ENCODE peak calls at places on chromosome 22, in six cellular contexts. R is GM12878, V is endothelial cell of umbilical vein, I is A549, Q is HepG2, K is K562. F is an unnamed sample.

GRCh38 chr22:37176464-37177061 is 11.5 kb downstream of the C1QTNF6 start:
- DNase-seq in R (no peak), V (peak), I (no peak), Q (no peak), K (no peak), F (peak)

GRCh38 chr22:50138036-50138435 is 32.5 kb upstream of the PANX2 start:
- DNase-seq in R (no peak), V (no peak), I (no peak), Q (no peak), K (no peak), F (no peak)

GRCh38 chr22:17164392-17165024 is 5.4 kb upstream of the HDHD5 start:
- DNase-seq in R (no peak), V (no peak), I (peak), Q (no peak), K (no peak), F (no peak)

GRCh38 chr22:30591588-30592359 is at the start of gene PES1:
- DNase-seq in R (peak), V (peak), I (peak), Q (peak), K (peak), F (peak)

GRCh38 chr22:49203091-49203862 is 624.4 kb downstream of the BRD1 start:
- DNase-seq in R (no peak), V (no peak), I (no peak), Q (no peak), K (no peak), F (no peak)

GRCh38 chr22:46547179-46547882 is 9.9 kb upstream of the CELSR1 start:
- DNase-seq in R (no peak), V (peak), I (no peak), Q (no peak), K (no peak), F (no peak)

GRCh38 chr22:49499433-49500075 is 328.1 kb downstream of the BRD1 start:
- DNase-seq in R (no peak), V (no peak), I (no peak), Q (no peak), K (no peak), F (no peak)

GRCh38 chr22:46025225-46025972 is 48.4 kb upstream of the WNT7B start:
- DNase-seq in R (no peak), V (no peak), I (no peak), Q (no peak), K (no peak), F (no peak)

GRCh38 chr22:22881116-22882032 is 6.2 kb upstream of the IGLL5 start:
- DNase-seq in R (no peak), V (no peak), I (no peak), Q (no peak), K (no peak), F (no peak)
- TF ChIP-seq MYC in R (no peak), V (no peak), I (no peak), Q (no peak), K (no peak), F (no peak)

GRCh38 chr22:41286639-41287091 is 678 bp upstream of the RANGAP1 start:
- DNase-seq in R (peak), V (no peak), I (no peak), Q (peak), K (peak), F (peak)

GRCh38 chr22:41284465-41284864 is 1.5 kb downstream of the RANGAP1 start:
- DNase-seq in R (no peak), V (no peak), I (no peak), Q (no peak), K (no peak), F (no peak)

GRCh38 chr22:41288245-41288946 is 2.4 kb upstream of the RANGAP1 start:
- DNase-seq in R (no peak), V (peak), I (peak), Q (peak), K (no peak), F (no peak)

GRCh38 chr22:41285441-41285819 is 557 bp downstream of the RANGAP1 start:
- DNase-seq in R (no peak), V (peak), I (no peak), Q (peak), K (peak), F (peak)

GRCh38 chr22:41285820-41286638 is at the start of gene RANGAP1:
- DNase-seq in R (peak), V (peak), I (peak), Q (peak), K (peak), F (peak)
- TF ChIP-seq CTCF in R (no peak), V (no peak), I (no peak), Q (peak), K (peak), F (no peak)

GRCh38 chr22:40414838-40415505 is 44.6 kb downstream of the SGSM3 start:
- DNase-seq in R (no peak), V (no peak), I (no peak), Q (no peak), K (no peak), F (no peak)
- TF ChIP-seq MYC in R (no peak), V (no peak), I (no peak), Q (no peak), K (no peak), F (no peak)

GRCh38 chr22:19705181-19705934 is 8.9 kb upstream of the SEPTIN5 start:
- DNase-seq in R (no peak), V (no peak), I (no peak), Q (no peak), K (peak), F (no peak)
- TF ChIP-seq CTCF in R (no peak), V (no peak), I (no peak), Q (peak), K (peak), F (peak)

GRCh38 chr22:27456696-27457503 is 344.7 kb downstream of the MN1 start:
- DNase-seq in R (no peak), V (peak), I (peak), Q (no peak), K (no peak), F (no peak)
- TF ChIP-seq MYC in R (no peak), V (no peak), I (no peak), Q (no peak), K (no peak), F (no peak)

DNA sequence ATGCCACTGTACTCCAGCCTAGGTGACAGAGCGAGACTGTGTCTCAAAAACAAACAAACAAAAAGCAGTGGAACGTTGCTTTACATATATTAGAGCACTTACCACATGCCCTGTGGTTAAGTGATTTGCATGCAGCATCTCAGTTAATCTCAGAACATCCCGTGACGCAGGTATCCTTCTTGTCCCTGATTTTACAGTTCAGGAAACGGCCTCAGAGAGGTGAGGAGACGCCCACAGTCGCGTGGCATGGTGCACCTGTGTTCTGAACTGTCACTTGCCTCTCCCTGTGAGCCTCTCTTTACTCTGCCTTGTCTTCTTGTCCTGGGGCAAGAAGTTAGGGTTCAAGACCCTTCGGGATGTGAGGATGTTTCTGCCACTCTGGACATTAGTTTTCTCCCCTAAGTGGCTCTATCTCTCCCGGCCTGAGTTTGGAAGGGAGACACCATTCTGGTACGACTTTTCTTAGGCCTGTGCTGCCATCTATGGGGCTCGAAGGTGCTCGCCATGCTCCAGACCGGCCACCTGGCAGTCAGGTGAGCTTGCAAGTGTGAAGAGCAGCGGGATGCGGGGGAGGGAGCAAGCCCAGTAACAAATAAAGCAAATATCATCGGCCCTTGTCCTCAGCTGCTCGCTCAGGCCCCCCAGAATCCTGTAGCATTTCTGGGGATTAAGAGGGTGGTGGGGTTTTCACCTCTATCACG is 25.6 kb downstream of the YWHAH start:
- DNase-seq in R (no peak), V (peak), I (peak), Q (peak), K (peak), F (peak)
- TF ChIP-seq CTCF in R (peak), V (peak), I (peak), Q (peak), K (peak), F (peak)

DNA sequence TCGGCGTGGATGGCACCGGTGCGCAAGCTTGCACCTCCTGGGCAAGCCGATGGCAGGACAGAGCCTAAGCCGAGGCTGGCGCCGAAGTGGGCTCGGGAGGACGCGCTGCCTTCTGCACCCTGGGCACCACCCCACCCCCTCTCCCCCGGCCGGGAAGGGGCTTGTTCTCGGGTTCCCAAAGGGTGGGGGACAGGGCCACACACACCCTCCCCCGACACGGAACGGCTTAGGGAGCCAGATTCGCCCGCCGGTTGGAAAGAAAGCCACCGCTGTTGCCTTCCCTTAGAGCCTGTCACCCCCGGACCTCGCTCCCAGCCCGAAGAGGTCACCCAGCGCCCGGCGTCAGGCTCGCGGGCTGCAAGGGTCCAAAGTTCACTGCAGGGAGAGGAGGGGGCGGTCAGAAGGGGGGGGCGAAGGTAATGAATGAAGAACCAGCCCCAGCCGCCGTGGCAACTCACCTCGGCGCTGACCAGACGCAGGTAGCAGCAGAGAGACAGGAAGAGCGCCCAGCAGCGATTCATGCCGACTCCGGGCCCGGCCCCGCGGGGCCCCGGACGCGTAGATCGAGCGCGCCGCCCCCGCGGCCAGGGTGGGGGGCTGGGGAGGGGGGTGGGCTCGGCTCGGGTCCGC is 1.2 kb downstream of the PDGFB start:
- DNase-seq in R (no peak), V (no peak), I (peak), Q (peak), K (peak), F (no peak)
- TF ChIP-seq MYC in R (no peak), V (no peak), I (no peak), Q (peak), K (no peak), F (no peak)

DNA sequence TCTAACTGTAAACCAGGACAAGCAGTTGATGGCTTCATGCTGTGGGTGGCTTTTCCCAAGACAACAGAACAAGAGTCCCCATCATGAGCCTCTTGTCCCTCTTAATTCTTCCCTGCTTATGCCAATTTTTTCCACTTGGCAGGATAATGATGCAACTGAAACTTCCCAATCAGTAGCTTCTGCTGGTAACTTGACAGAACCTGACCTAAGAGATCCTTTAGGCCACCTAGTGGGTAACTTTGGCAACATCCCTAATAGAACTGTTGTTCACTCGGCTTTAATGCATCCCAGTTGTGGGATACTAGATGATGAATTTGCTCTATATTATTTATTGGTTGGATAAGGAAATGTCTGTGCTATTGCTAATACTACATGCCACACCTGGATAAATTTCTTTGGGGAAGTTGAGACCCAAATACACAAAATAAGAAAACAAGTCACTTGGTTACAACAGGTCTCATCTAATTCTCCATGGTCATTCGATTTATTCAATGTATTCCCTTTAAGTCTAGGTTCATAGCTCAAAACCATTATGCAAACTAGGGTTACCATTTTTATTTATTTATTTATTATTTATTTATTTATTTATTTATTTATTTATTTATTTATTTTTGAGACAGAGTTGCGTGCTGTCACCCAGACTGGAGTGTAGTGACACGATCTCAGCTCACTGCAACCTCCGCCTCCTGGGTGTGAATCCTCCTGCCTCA is 41.4 kb upstream of the NFAM1 start:
- DNase-seq in R (no peak), V (peak), I (peak), Q (peak), K (peak), F (peak)
- TF ChIP-seq CTCF in R (peak), V (peak), I (peak), Q (peak), K (peak), F (peak)